ENCODE peak calls at places on chromosomes 11 and 22, in four cellular contexts. K is G401; Q is naive thymus-derived CD8-positive, alpha-beta T cell; X is astrocyte of the cerebellum. P is an unnamed sample.
A peak's percentile ranks its signal among the peaks of the same experiment; 100 is the strongest.

GRCh38 chr11:47348859-47349258 is 3.6 kb downstream of the MYBPC3 start:
- DNase-seq in K (peak; percentile 45), X (no peak), Q (no peak), P (peak; percentile 48)

GRCh38 chr11:71461696-71462095 is 8.7 kb downstream of the NADSYN1 start:
- DNase-seq in K (no peak), Q (no peak), X (no peak), P (no peak)

GRCh38 chr22:37735054-37735453 is 38.2 kb downstream of the TRIOBP start:
- DNase-seq in K (peak; percentile 23), Q (no peak), X (no peak), P (no peak)

GRCh38 chr22:28246392-28246791 is 327.3 kb upstream of the PITPNB start:
- DNase-seq in Q (no peak), X (peak; percentile 85), K (no peak), P (peak; percentile 68)

GRCh38 chr11:72439455-72439854 is 5.1 kb upstream of the CLPB start:
- DNase-seq in Q (no peak), X (peak; percentile 11), K (no peak), P (peak; percentile 78)

GRCh38 chr11:122045181-122045586 is 70.8 kb downstream of the BLID start:
- DNase-seq in X (no peak), Q (no peak), K (no peak), P (peak; percentile 82)

GRCh38 chr11:61602775-61603569 is 22.1 kb upstream of the SYT7 start:
- DNase-seq in X (peak; percentile 70), K (no peak), Q (no peak), P (peak; percentile 93)

GRCh38 chr11:75558939-75559843 is 2.9 kb upstream of the SERPINH1 start:
- DNase-seq in K (peak; percentile 46), Q (no peak), X (peak; percentile 31), P (peak; percentile 94)